ENCODE peak calls at places on chromosome 17, in eight cellular contexts. Q is GM12865, U is AG04450, H is epithelial cell of esophagus, W is body of pancreas, K is A549, Y is AG10803, M is cerebellar cortex. I is an unnamed sample.

GRCh38 chr17:77842148-77842905 is 116.2 kb upstream of the TNRC6C start:
- DNase-seq in Q (no peak), U (no peak), H (no peak), W (no peak), K (no peak), Y (no peak), M (no peak), I (peak)

GRCh38 chr17:62626719-62627218 is 701 bp upstream of the MRC2 start:
- DNase-seq in Q (no peak), U (peak), H (peak), W (peak), K (peak), Y (peak), M (no peak), I (peak)

GRCh38 chr17:45228985-45229517 is 7.4 kb downstream of the FMNL1 start:
- DNase-seq in Q (peak), U (peak), H (peak), W (peak), K (peak), Y (peak), M (no peak), I (peak)

GRCh38 chr17:305090-305976 is 47.3 kb downstream of the RPH3AL start:
- DNase-seq in Q (no peak), U (no peak), H (no peak), W (peak), K (peak), Y (no peak), M (no peak), I (no peak)

GRCh38 chr17:78390241-78391050 is 12.0 kb downstream of the PGS1 start:
- DNase-seq in Q (no peak), U (peak), H (peak), W (no peak), K (peak), Y (peak), M (no peak), I (no peak)

GRCh38 chr17:77666480-77666879 is 292.0 kb upstream of the TNRC6C start:
- DNase-seq in Q (no peak), U (no peak), H (no peak), W (no peak), K (no peak), Y (no peak), M (no peak), I (no peak)

GRCh38 chr17:81176656-81177055 is 10.6 kb upstream of the AATK start:
- DNase-seq in Q (no peak), U (no peak), H (peak), W (no peak), K (no peak), Y (peak), M (no peak), I (no peak)

GRCh38 chr17:7023576-7024401 is 939 bp downstream of the BCL6B start:
- DNase-seq in Q (peak), U (no peak), H (peak), W (peak), K (peak), Y (peak), M (no peak), I (peak)

GRCh38 chr17:82350182-82351030 is 8.6 kb upstream of the TEX19 start:
- DNase-seq in Q (peak), U (no peak), H (no peak), W (no peak), K (no peak), Y (peak), M (peak), I (no peak)

GRCh38 chr17:3693829-3694231 is 2.1 kb downstream of the P2RX5 start:
- DNase-seq in Q (peak), U (no peak), H (no peak), W (no peak), K (no peak), Y (no peak), M (no peak), I (no peak)

GRCh38 chr17:660453-660852 is 54.2 kb downstream of the VPS53 start:
- DNase-seq in Q (no peak), U (no peak), H (no peak), W (no peak), K (no peak), Y (no peak), M (no peak), I (no peak)